ENCODE peak calls at places on chromosome 3, in ten cellular contexts. Z, V, F, O, Q, R, C, S, J and N are unnamed samples.

GRCh38 chr3:196789773-196790419 is 50.2 kb downstream of the PAK2 start:
- DNase-seq in F (no peak), C (no peak), J (no peak), O (no peak), S (no peak), R (no peak), Q (no peak), Z (peak; percentile 63), V (no peak), N (no peak)

GRCh38 chr3:13213490-13213889 is 140.3 kb upstream of the IQSEC1 start:
- DNase-seq in V (no peak), F (no peak), J (no peak), R (no peak), Z (no peak), S (no peak), O (no peak), C (no peak), Q (no peak), N (no peak)

GRCh38 chr3:52705688-52706686 is at the start of the genes GLT8D1 and SPCS1:
- DNase-seq in O (peak; percentile 59), F (peak; percentile 83), Z (peak; percentile 73), Q (peak; percentile 87), C (peak; percentile 45), J (peak; percentile 90), S (peak; percentile 78), R (peak; percentile 96), V (peak; percentile 89), N (peak; percentile 81)

GRCh38 chr3:194109192-194109863 is 26.6 kb upstream of the HES1 start:
- DNase-seq in Q (no peak), O (no peak), Z (no peak), S (no peak), C (no peak), R (no peak), V (no peak), J (no peak), F (no peak), N (no peak)

GRCh38 chr3:14042680-14043079 is 82.0 kb downstream of the CHCHD4 start:
- DNase-seq in R (no peak), V (no peak), C (no peak), Z (no peak), J (no peak), Q (no peak), S (no peak), F (no peak), O (no peak), N (no peak)

GRCh38 chr3:107367353-107367752 is 9.9 kb upstream of the CCDC54 start:
- DNase-seq in Q (no peak), O (no peak), S (no peak), C (no peak), V (no peak), Z (no peak), F (no peak), J (no peak), R (no peak), N (no peak)

GRCh38 chr3:138381950-138382715 is 33.8 kb downstream of the MRAS start:
- DNase-seq in S (peak; percentile 59), V (peak; percentile 82), F (peak; percentile 63), Q (peak; percentile 74), Z (peak; percentile 49), J (no peak), R (no peak), O (peak; percentile 69), C (no peak), N (no peak)

GRCh38 chr3:127637971-127638370 is 9.0 kb downstream of the PODXL2 start:
- DNase-seq in V (no peak), R (no peak), S (no peak), J (no peak), C (no peak), Z (no peak), O (no peak), F (no peak), Q (no peak), N (no peak)

GRCh38 chr3:30795176-30795575 is 99.3 kb downstream of the GADL1 start:
- DNase-seq in O (no peak), J (no peak), Q (no peak), Z (no peak), C (no peak), S (no peak), R (no peak), F (no peak), V (no peak), N (no peak)

GRCh38 chr3:185270262-185270955 is 16.6 kb upstream of the EHHADH start:
- DNase-seq in C (no peak), Q (no peak), J (no peak), F (no peak), R (peak; percentile 82), S (no peak), Z (peak; percentile 50), V (no peak), O (no peak), N (peak; percentile 61)

GRCh38 chr3:195086885-195087284 is 184.1 kb downstream of the XXYLT1 start:
- DNase-seq in J (no peak), O (no peak), C (no peak), V (no peak), R (no peak), Q (peak; percentile 3), S (no peak), F (no peak), Z (no peak), N (peak; percentile 2)

GRCh38 chr3:126782554-126782953 is 78.5 kb downstream of the CHCHD6 start:
- DNase-seq in V (peak; percentile 72), Q (no peak), O (no peak), F (peak; percentile 65), J (no peak), R (no peak), S (no peak), C (no peak), Z (no peak), N (no peak)

GRCh38 chr3:10287936-10288574 is 4.7 kb downstream of the GHRL start:
- DNase-seq in R (no peak), Q (no peak), V (no peak), F (no peak), C (no peak), J (no peak), S (peak; percentile 64), O (no peak), Z (no peak), N (no peak)
- H3K4me1 ChIP-seq in R (peaks cover 14% of the 10 kb centered on the region), Q (peaks cover 19% of the 10 kb centered on the region), V (no peaks in the 10 kb centered on the region), F (no peaks in the 10 kb centered on the region), C (peaks cover 6% of the 10 kb centered on the region), J (peaks cover 22% of the 10 kb centered on the region), S (no peaks in the 10 kb centered on the region), O (no peaks in the 10 kb centered on the region), Z (peaks cover 23% of the 10 kb centered on the region), N (no peaks in the 10 kb centered on the region)

DNA sequence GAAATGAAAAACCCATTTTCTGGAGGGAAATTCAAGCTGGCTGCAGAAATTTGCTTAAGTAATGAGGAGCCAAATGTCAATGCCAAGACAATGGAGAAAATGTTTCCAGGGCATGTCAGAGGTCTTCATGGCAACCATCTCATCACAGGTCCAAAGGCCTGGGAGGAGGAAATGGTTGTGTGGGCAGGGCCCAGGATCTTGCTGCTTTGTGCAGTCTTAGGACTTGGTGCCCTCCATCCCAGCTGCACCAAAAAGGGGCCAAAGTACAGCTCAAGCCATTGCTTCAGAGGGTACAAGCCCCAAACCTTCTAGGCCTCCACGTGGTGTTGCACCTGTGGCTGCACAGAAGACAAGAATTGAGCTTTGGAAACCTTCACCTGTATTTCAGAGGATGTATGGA is 59.3 kb downstream of the POMGNT2 start:
- DNase-seq in O (no peak), S (no peak), V (no peak), F (peak; percentile 6), Q (no peak), Z (no peak), R (no peak), C (no peak), J (no peak), N (no peak)
- H3K9me3 ChIP-seq in O (peaks cover 68% of the 10 kb centered on the region), S (peaks cover 64% of the 10 kb centered on the region), V (peaks cover 11% of the 10 kb centered on the region), F (peaks cover 21% of the 10 kb centered on the region), Q (peaks cover 78% of the 10 kb centered on the region), Z (peaks cover 5% of the 10 kb centered on the region), R (no peaks in the 10 kb centered on the region), C (peaks cover 54% of the 10 kb centered on the region), J (no peaks in the 10 kb centered on the region), N (no peaks in the 10 kb centered on the region)

DNA sequence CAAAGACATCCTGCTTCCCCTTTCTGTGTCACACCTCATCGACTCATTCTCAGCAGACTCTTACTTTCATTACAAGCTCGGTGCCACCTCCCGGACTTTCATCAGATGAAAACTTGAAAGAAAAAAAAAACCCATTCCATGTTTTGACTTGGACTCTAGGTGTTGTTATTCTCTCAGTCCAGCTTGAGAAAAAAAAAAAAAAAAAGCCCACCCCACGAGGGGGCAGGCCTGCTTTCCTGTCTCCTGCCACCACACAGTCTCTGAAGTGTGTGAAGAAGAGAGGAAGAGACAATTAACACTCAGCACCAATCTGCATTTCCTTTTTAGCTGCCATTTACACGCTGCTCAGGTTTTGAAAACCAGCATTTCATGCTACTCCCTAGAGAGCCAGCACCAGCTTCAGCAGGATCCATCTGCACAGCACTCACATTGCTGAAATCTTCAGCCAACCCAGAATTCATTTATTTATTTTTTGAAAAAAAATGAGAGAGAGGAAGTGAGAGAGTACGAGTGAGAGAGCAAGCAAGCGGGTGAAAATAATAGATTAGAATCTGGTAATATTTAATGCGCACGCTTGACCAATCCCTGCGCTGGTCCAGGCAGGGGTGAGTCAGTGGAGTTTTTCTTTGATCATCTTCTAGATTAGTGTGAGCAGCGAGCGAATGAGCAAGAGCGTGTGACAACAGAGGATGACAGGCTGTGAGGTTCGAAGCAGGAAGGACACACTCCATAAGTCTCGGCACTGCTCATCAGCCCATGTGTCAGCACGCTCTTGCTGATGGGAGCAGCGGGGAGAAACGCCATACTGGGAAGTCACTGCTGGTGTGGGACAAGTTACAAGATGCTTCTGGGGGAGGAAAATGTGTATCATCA is 23.5 kb downstream of the ZNF80 start:
- DNase-seq in Q (no peak), S (no peak), Z (no peak), V (no peak), F (no peak), J (no peak), O (no peak), R (peak; percentile 35), C (peak; percentile 11), N (peak; percentile 39)
- H3K4me1 ChIP-seq in Q (peaks cover 16% of the 10 kb centered on the region), S (no peaks in the 10 kb centered on the region), Z (no peaks in the 10 kb centered on the region), V (no peaks in the 10 kb centered on the region), F (no peaks in the 10 kb centered on the region), J (peaks cover 13% of the 10 kb centered on the region), O (peaks cover 7% of the 10 kb centered on the region), R (peaks cover 3% of the 10 kb centered on the region), C (no peaks in the 10 kb centered on the region), N (peaks cover 3% of the 10 kb centered on the region)

GRCh38 chr3:128858167-128858566 is 21.3 kb upstream of the ACAD9 start:
- DNase-seq in Z (no peak), V (no peak), J (no peak), R (no peak), F (no peak), S (no peak), C (no peak), O (no peak), Q (no peak), N (no peak)

GRCh38 chr3:128861491-128861890 is 17.9 kb upstream of the ACAD9 start:
- DNase-seq in Z (no peak), J (no peak), F (no peak), C (no peak), R (no peak), O (no peak), Q (no peak), V (no peak), S (no peak), N (no peak)

GRCh38 chr3:128863560-128863959 is 15.9 kb upstream of the ACAD9 start:
- DNase-seq in Q (no peak), V (no peak), Z (no peak), O (no peak), J (no peak), R (no peak), F (no peak), C (no peak), S (no peak), N (no peak)

GRCh38 chr3:128855574-128855973 is 23.8 kb upstream of the ACAD9 start:
- DNase-seq in C (no peak), J (no peak), Z (no peak), R (no peak), O (no peak), F (no peak), S (no peak), Q (no peak), V (no peak), N (no peak)

GRCh38 chr3:128859573-128860154 is 19.8 kb upstream of the ACAD9 start:
- DNase-seq in Q (no peak), Z (no peak), F (no peak), C (no peak), O (no peak), S (no peak), V (no peak), R (no peak), J (peak; percentile 29), N (no peak)
- H3K9me3 ChIP-seq in Q (peaks cover 42% of the 10 kb centered on the region), Z (peaks cover 46% of the 10 kb centered on the region), F (no peaks in the 10 kb centered on the region), C (peaks cover 52% of the 10 kb centered on the region), O (peaks cover 45% of the 10 kb centered on the region), S (peaks cover 40% of the 10 kb centered on the region), V (peaks cover 25% of the 10 kb centered on the region), R (peaks cover 4% of the 10 kb centered on the region), J (peaks cover 37% of the 10 kb centered on the region), N (peaks cover 5% of the 10 kb centered on the region)